ENCODE peak calls at places on chromosomes 16 and 17, in five cellular contexts. Y, B, F, M and V are unnamed samples. For H3K4me1, the result is how much of the 10 kb centered on the place peaks cover.

GRCh38 chr16:58582971-58583765 is 46.5 kb downstream of the CNOT1 start:
- DNase-seq in Y (no peak), B (no peak), F (no peak), M (no peak), V (no peak)

GRCh38 chr16:75789237-75789636 is 62.9 kb upstream of the CPHXL start:
- DNase-seq in Y (no peak), B (no peak), F (peak), M (peak), V (no peak)

GRCh38 chr16:76756423-76756822 is 434.6 kb upstream of the MON1B start:
- DNase-seq in Y (no peak), B (no peak), F (no peak), M (no peak), V (no peak)

GRCh38 chr17:1871743-1872142 is 41.9 kb downstream of the RPA1 start:
- DNase-seq in Y (no peak), B (no peak), F (no peak), M (no peak), V (no peak)

GRCh38 chr16:75192606-75193264 is 14.2 kb downstream of the CTRB2 start:
- DNase-seq in Y (no peak), B (no peak), F (no peak), M (no peak), V (no peak)

GRCh38 chr16:89167425-89167941 is 4.1 kb upstream of the CDH15 start:
- DNase-seq in Y (peak), B (peak), F (peak), M (peak), V (no peak)

GRCh38 chr16:9318764-9319163 is 227.3 kb downstream of the HAPSTR1 start:
- DNase-seq in Y (no peak), B (no peak), F (no peak), M (peak), V (no peak)

GRCh38 chr16:26672206-26672605 is 394.5 kb upstream of the C16orf82 start:
- DNase-seq in Y (no peak), B (no peak), F (no peak), M (no peak), V (peak)

GRCh38 chr17:83083368-83084201 is 4.2 kb downstream of the METRNL start:
- DNase-seq in Y (peak), B (no peak), F (peak), M (no peak), V (no peak)

GRCh38 chr16:5604770-5605169 is 507.2 kb upstream of the EEF2KMT start:
- DNase-seq in Y (no peak), B (no peak), F (peak), M (peak), V (no peak)

GRCh38 chr16:2712063-2712441 is 8.0 kb downstream of the PRSS27 start:
- DNase-seq in Y (peak), B (no peak), F (no peak), M (no peak), V (no peak)

GRCh38 chr16:85541619-85542547 is 71.2 kb upstream of the GSE1 start:
- DNase-seq in Y (no peak), B (no peak), F (no peak), M (peak), V (no peak)

GRCh38 chr17:74809031-74809430 is 32.9 kb upstream of the NAT9 start:
- DNase-seq in Y (no peak), B (no peak), F (no peak), M (no peak), V (no peak)

GRCh38 chr17:45261577-45262515 is at the start of gene SPATA32:
- DNase-seq in Y (peak), B (no peak), F (peak), M (no peak), V (no peak)

GRCh38 chr17:39197380-39198185 is at the start of gene CACNB1:
- DNase-seq in Y (peak), B (peak), F (peak), M (peak), V (no peak)

DNA sequence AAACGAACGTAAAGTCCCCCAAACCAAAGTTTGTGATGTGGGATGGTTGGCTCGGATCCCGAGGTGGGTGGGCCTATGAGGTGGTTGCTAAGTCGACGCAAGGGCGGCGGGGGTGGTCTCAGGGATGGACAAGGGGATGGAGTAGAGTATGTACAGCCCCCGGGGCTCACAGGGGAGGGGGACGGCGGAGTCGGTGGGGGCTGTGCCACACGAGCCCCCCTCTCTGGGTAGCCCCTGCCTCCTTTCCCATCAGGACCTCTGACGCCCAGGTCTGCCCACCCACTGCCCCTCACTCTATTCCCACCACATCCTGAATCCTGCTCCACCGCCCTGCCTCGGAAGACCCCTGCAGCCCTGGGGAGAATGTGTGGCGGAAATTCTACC is 15.2 kb downstream of the IL34 start:
- DNase-seq in Y (peak), B (no peak), F (peak), M (no peak), V (no peak)
- TF ChIP-seq POLR2AphosphoS5 in Y (no peak), B (no peak), F (no peak), M (no peak), V (no peak)

DNA sequence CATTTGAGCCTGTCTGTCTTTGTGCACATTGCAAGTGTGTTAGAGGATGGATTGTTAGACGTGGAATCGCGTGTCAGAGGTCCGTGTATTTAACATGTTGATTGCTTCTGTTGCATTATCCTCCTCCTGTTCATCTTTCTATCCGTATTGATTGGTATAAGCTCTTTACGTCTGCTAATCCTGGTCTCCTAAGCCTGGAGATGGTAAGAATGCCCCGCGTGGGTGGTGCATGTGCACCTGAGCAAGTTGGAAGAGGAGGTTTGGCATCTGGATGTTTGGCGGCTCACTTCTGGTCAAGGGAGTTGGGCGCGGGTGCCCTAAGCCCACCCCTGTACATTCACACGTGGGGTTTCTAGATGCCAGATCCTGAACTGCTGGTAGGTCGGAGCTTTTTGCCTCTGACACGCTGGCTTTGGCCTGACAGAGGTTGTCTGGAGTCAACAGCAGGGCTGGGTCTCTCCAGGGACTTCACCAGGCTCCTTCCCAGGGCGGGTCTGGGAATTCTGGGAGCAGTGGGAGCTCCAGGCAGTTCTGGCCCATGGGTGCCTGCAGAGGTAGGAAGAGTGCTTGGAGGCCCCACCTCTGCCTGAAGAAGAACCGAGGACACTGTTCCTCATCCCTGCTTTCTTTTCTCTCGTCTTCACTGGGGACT is 107.3 kb downstream of the OR1D5 start:
- DNase-seq in Y (peak), B (no peak), F (no peak), M (no peak), V (no peak)
- H3K4me1 ChIP-seq in Y (under half), B (under half), F (under half), M (under half), V (under half)

GRCh38 chr17:15303293-15303692 is 38.1 kb downstream of the TEKT3 start:
- DNase-seq in Y (no peak), B (no peak), F (no peak), M (no peak), V (no peak)

GRCh38 chr17:15306406-15306970 is 34.9 kb downstream of the TEKT3 start:
- DNase-seq in Y (no peak), B (no peak), F (no peak), M (no peak), V (no peak)

GRCh38 chr17:15307686-15308085 is 33.7 kb downstream of the TEKT3 start:
- DNase-seq in Y (peak), B (no peak), F (no peak), M (no peak), V (no peak)

GRCh38 chr17:15301845-15302244 is 36.7 kb upstream of the PMP22 start:
- DNase-seq in Y (no peak), B (no peak), F (no peak), M (no peak), V (no peak)

DNA sequence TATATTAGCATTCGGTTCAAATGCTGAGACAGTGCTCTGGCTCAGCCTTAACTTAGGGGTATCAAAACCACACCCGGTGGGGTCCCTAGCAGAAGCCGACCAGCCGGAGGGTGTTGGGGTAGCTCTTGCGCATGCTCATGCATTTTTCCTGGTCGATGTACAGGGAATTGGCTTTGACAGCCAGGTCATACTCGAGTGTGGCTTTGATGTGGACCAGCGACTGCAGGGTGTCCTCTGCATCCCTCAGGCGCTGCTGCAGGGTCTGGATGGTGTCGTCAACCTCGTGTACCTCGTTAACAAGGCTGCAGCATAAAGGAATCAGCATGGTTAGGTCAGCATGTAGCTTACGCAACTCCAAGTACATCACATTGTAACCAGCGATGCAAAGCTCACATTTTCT is 37.5 kb downstream of the TEKT3 start:
- DNase-seq in Y (no peak), B (no peak), F (no peak), M (no peak), V (no peak)
- H3K27ac ChIP-seq in Y (peak), B (no peak), F (no peak), M (no peak), V (no peak)

GRCh38 chr16:67147437-67148140 is 3.2 kb downstream of the B3GNT9 start:
- DNase-seq in Y (no peak), B (peak), F (no peak), M (no peak), V (no peak)
- TF ChIP-seq POLR2AphosphoS5 in Y (no peak), B (no peak), F (no peak), M (no peak), V (no peak)

GRCh38 chr17:81863123-81863675 is 2.9 kb upstream of the P4HB start:
- DNase-seq in Y (no peak), B (no peak), F (no peak), M (no peak), V (no peak)
- H3K4me1 ChIP-seq in Y (half or more), B (under half), F (half or more), M (under half), V (half or more)

GRCh38 chr16:49876716-49877129 is 20.8 kb upstream of the ZNF423 start:
- DNase-seq in Y (peak), B (peak), F (peak), M (peak), V (no peak)
- H3K27ac ChIP-seq in Y (peak), B (peak), F (no peak), M (no peak), V (no peak)

GRCh38 chr17:72425796-72426173 is 305.0 kb downstream of the SOX9 start:
- DNase-seq in Y (no peak), B (no peak), F (no peak), M (no peak), V (no peak)
- TF ChIP-seq POLR2AphosphoS5 in Y (no peak), B (no peak), F (no peak), M (no peak), V (no peak)